ENCODE peak calls at places on chromosomes 13 and 19, in six cellular contexts. X, W, C, H, A and S are unnamed samples.

GRCh38 chr19:3669134-3669436 is 31.2 kb downstream of the PIP5K1C start:
- DNase-seq in X (no peak), W (no peak), C (no peak), H (no peak), A (no peak), S (no peak)

GRCh38 chr19:56217039-56217949 is 15.2 kb downstream of the ZSCAN5C start:
- DNase-seq in X (peak), W (no peak), C (peak), H (no peak), A (peak), S (no peak)

GRCh38 chr13:58712191-58712590 is 1080.6 kb downstream of the PCDH17 start:
- DNase-seq in X (peak), W (no peak), C (no peak), H (no peak), A (no peak), S (no peak)

GRCh38 chr19:13024126-13024957 is 29.1 kb downstream of the NFIX start:
- DNase-seq in X (peak), W (no peak), C (peak), H (no peak), A (no peak), S (peak)

GRCh38 chr13:101979825-101980224 is 422.0 kb downstream of the FGF14 start:
- DNase-seq in X (no peak), W (no peak), C (no peak), H (no peak), A (peak), S (no peak)

GRCh38 chr19:4139614-4140236 is 13.7 kb upstream of the CREB3L3 start:
- DNase-seq in X (peak), W (peak), C (peak), H (peak), A (peak), S (peak)

GRCh38 chr13:57633141-57633949 is 1.8 kb downstream of the PCDH17 start:
- DNase-seq in X (peak), W (no peak), C (peak), H (no peak), A (peak), S (no peak)

GRCh38 chr13:21625366-21625765 is 21.4 kb upstream of the MICU2 start:
- DNase-seq in X (no peak), W (peak), C (peak), H (peak), A (peak), S (peak)

GRCh38 chr19:1425902-1426301 is 12.3 kb upstream of the RPS15 start:
- DNase-seq in X (no peak), W (no peak), C (no peak), H (no peak), A (no peak), S (no peak)

GRCh38 chr19:1427221-1427620 is 11.0 kb upstream of the RPS15 start:
- DNase-seq in X (no peak), W (no peak), C (no peak), H (no peak), A (no peak), S (no peak)

GRCh38 chr19:1423445-1424181 is 14.6 kb upstream of the RPS15 start:
- DNase-seq in X (no peak), W (no peak), C (no peak), H (no peak), A (no peak), S (no peak)

GRCh38 chr19:1424182-1424955 is 13.8 kb upstream of the RPS15 start:
- DNase-seq in X (no peak), W (no peak), C (no peak), H (no peak), A (no peak), S (no peak)

GRCh38 chr19:1425102-1425842 is 12.9 kb upstream of the RPS15 start:
- DNase-seq in X (no peak), W (no peak), C (no peak), H (no peak), A (no peak), S (no peak)
- H3K9ac ChIP-seq in X (no peak), W (no peak), C (no peak), H (no peak), A (no peak), S (no peak)

GRCh38 chr13:71625183-71625582 is 241.8 kb downstream of the DACH1 start:
- DNase-seq in X (no peak), W (no peak), C (no peak), H (no peak), A (no peak), S (no peak)

GRCh38 chr13:71624641-71625040 is 242.4 kb downstream of the DACH1 start:
- DNase-seq in X (peak), W (no peak), C (no peak), H (no peak), A (no peak), S (no peak)

GRCh38 chr13:71629167-71629566 is 237.8 kb downstream of the DACH1 start:
- DNase-seq in X (no peak), W (no peak), C (no peak), H (no peak), A (no peak), S (no peak)

GRCh38 chr13:71626396-71626795 is 240.6 kb downstream of the DACH1 start:
- DNase-seq in X (no peak), W (no peak), C (no peak), H (no peak), A (no peak), S (no peak)

GRCh38 chr13:71625694-71626093 is 241.3 kb downstream of the DACH1 start:
- DNase-seq in X (no peak), W (no peak), C (no peak), H (no peak), A (no peak), S (peak)
- TF ChIP-seq EZH2phosphoT487 in X (no peak), W (no peak), C (no peak), H (no peak), A (no peak), S (no peak)

GRCh38 chr19:18119243-18120105 is 21.9 kb downstream of the MAST3 start:
- DNase-seq in X (no peak), W (no peak), C (no peak), H (peak), A (no peak), S (no peak)

GRCh38 chr19:18117692-18118378 is 20.3 kb downstream of the MAST3 start:
- DNase-seq in X (peak), W (peak), C (peak), H (peak), A (peak), S (peak)

GRCh38 chr19:18118420-18119242 is 21.1 kb downstream of the MAST3 start:
- DNase-seq in X (no peak), W (no peak), C (peak), H (no peak), A (no peak), S (no peak)

GRCh38 chr19:18120127-18120526 is 22.5 kb downstream of the MAST3 start:
- DNase-seq in X (no peak), W (no peak), C (no peak), H (no peak), A (no peak), S (no peak)

GRCh38 chr19:18117364-18117691 is 19.8 kb downstream of the MAST3 start:
- DNase-seq in X (no peak), W (no peak), C (no peak), H (no peak), A (no peak), S (no peak)
- H3K4me3 ChIP-seq in X (peak), W (peak), C (peak), H (peak), A (peak), S (peak)

GRCh38 chr19:11420429-11420893 is 1.3 kb upstream of the RGL3 start:
- DNase-seq in X (peak), W (no peak), C (peak), H (no peak), A (no peak), S (no peak)
- H3K9ac ChIP-seq in X (no peak), W (no peak), C (peak), H (no peak), A (no peak), S (no peak)

GRCh38 chr19:8224394-8225145 is 15.4 kb downstream of the CERS4 start:
- DNase-seq in X (no peak), W (no peak), C (peak), H (no peak), A (no peak), S (no peak)
- TF ChIP-seq EZH2phosphoT487 in X (no peak), W (no peak), C (no peak), H (no peak), A (no peak), S (no peak)

GRCh38 chr19:19149402-19149801 is 11.1 kb upstream of the TMEM161A start:
- DNase-seq in X (no peak), W (no peak), C (no peak), H (no peak), A (no peak), S (no peak)

GRCh38 chr19:19146865-19147264 is 8.6 kb upstream of the TMEM161A start:
- DNase-seq in X (no peak), W (no peak), C (no peak), H (no peak), A (no peak), S (no peak)

GRCh38 chr19:19147344-19147743 is 9.1 kb upstream of the TMEM161A start:
- DNase-seq in X (no peak), W (no peak), C (no peak), H (no peak), A (no peak), S (no peak)

GRCh38 chr19:19145281-19145999 is 7.2 kb upstream of the TMEM161A start:
- DNase-seq in X (no peak), W (no peak), C (no peak), H (no peak), A (no peak), S (no peak)

DNA sequence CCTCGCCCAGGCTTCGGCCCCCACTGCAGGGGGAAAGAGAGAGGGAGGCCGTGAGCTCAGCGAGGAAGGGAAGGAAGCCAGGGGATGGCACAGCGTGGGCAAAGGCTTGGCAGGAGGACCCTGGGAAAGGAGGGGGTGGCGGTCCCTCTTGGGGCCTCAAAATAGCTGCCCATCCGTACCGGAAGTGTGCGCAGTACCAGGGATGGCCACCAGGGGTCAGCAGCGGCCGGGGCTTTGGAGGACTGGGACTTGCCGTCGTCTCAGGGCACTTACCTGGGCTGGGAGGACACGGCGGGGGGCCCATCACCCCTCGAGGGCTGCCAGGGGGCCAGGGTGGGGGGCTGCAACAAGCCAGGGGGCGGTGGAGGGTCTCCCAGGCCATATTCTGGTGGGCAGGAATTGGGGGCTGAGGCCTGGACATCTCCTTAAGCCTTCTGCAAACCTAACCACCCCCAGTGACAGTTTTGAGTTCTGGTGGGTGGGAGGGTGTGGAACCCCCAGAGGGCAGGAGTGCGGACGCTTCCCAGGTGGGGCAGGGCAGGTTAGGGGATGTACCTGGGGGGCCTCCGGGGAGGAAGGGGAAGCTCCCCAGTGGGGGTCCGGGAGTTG is 7.8 kb upstream of the TMEM161A start:
- DNase-seq in X (peak), W (no peak), C (peak), H (peak), A (peak), S (peak)
- H3K4me3 ChIP-seq in X (no peak), W (no peak), C (peak), H (peak), A (no peak), S (no peak)

GRCh38 chr13:111612918-111613317 is 292.5 kb downstream of the TEX29 start:
- DNase-seq in X (no peak), W (no peak), C (no peak), H (no peak), A (no peak), S (no peak)

GRCh38 chr13:111614613-111615012 is 294.2 kb downstream of the TEX29 start:
- DNase-seq in X (no peak), W (no peak), C (no peak), H (no peak), A (no peak), S (no peak)

GRCh38 chr13:111614009-111614408 is 293.6 kb downstream of the TEX29 start:
- DNase-seq in X (no peak), W (no peak), C (no peak), H (no peak), A (no peak), S (no peak)

GRCh38 chr13:111620586-111620985 is 300.1 kb downstream of the TEX29 start:
- DNase-seq in X (no peak), W (no peak), C (no peak), H (no peak), A (no peak), S (no peak)

DNA sequence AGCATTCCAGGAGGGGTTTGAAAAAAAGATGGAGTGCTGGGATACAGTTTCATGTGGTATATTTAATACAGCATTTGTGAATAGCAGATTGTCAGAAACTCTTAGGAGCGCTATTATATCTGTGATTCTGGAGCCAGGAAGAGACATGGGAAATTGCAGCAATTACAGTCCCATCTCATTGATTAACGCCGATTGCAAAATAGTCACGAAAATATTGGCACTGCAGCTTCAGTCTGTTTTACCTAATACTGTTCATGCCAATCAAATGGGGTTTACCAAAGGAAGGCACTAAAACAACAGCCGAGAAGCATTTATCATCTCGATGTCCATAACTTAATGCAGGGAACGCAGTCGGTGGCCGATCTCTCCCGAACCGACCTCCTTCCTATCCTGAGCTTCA is 295.8 kb downstream of the TEX29 start:
- DNase-seq in X (no peak), W (no peak), C (no peak), H (no peak), A (no peak), S (no peak)
- H3K9ac ChIP-seq in X (no peak), W (no peak), C (no peak), H (no peak), A (no peak), S (no peak)

GRCh38 chr19:10474962-10475451 is 28.1 kb downstream of the KEAP1 start:
- DNase-seq in X (no peak), W (no peak), C (no peak), H (no peak), A (peak), S (no peak)
- TF ChIP-seq EZH2phosphoT487 in X (no peak), W (no peak), C (no peak), H (no peak), A (no peak), S (no peak)